ENCODE peak calls at places on chromosomes 5 and 9, in four cellular contexts. V is IMR-90, N is K562, O is HepG2. I is an unnamed sample.

GRCh38 chr5:72788851-72789505 is 27.5 kb upstream of the TNPO1 start:
- DNase-seq in O (peak), V (peak), N (no peak), I (peak)

GRCh38 chr9:2477755-2478154 is 143.8 kb upstream of the VLDLR start:
- DNase-seq in V (peak), N (no peak), O (peak), I (no peak)

GRCh38 chr5:120062515-120062917 is 401.6 kb upstream of the PRR16 start:
- DNase-seq in V (peak), O (no peak), N (no peak), I (no peak)

GRCh38 chr9:105708405-105708804 is 14.1 kb downstream of the TMEM38B start:
- DNase-seq in O (no peak), V (no peak), N (no peak), I (no peak)

GRCh38 chr9:5953743-5954707 is 61.4 kb downstream of the RANBP6 start:
- DNase-seq in V (peak), N (peak), O (no peak), I (no peak)

GRCh38 chr5:72388652-72389051 is 68.5 kb downstream of the PTCD2 start:
- DNase-seq in O (no peak), V (no peak), N (no peak), I (no peak)

GRCh38 chr5:15664961-15665360 is 165.0 kb downstream of the FBXL7 start:
- DNase-seq in O (no peak), N (no peak), V (peak), I (no peak)

GRCh38 chr5:149939572-149939971 is 5.0 kb downstream of the PDE6A start:
- DNase-seq in N (no peak), O (no peak), V (no peak), I (no peak)

GRCh38 chr9:124353166-124353768 is 62.0 kb downstream of the PSMB7 start:
- DNase-seq in O (no peak), N (no peak), V (no peak), I (no peak)

GRCh38 chr9:120383999-120384924 is 195.7 kb downstream of the CDK5RAP2 start:
- DNase-seq in N (no peak), V (peak), O (peak), I (no peak)

GRCh38 chr9:133960568-133961129 is 31.5 kb downstream of the VAV2 start:
- DNase-seq in O (no peak), V (no peak), N (no peak), I (no peak)

GRCh38 chr9:15136646-15137045 is 170.4 kb downstream of the TTC39B start:
- DNase-seq in O (no peak), N (peak), V (no peak), I (peak)

GRCh38 chr5:32443145-32443540 is 1.4 kb downstream of the ZFR start:
- DNase-seq in N (no peak), V (peak), O (no peak), I (no peak)

GRCh38 chr5:124649548-124650501 is 96.6 kb downstream of the ZNF608 start:
- DNase-seq in N (peak), O (no peak), V (peak), I (no peak)

GRCh38 chr5:174271316-174271715 is 225.8 kb downstream of the NSG2 start:
- DNase-seq in N (no peak), O (no peak), V (no peak), I (no peak)

GRCh38 chr5:1246711-1247431 is 21.7 kb downstream of the SLC6A18 start:
- DNase-seq in O (peak), N (peak), V (no peak), I (peak)

GRCh38 chr5:111737716-111738115 is 19.3 kb downstream of the NREP start:
- DNase-seq in N (no peak), V (peak), O (no peak), I (no peak)

GRCh38 chr5:148839960-148840359 is 13.5 kb downstream of the ADRB2 start:
- DNase-seq in N (no peak), V (peak), O (no peak), I (no peak)

GRCh38 chr9:710951-711745 is 130.3 kb upstream of the DMRT1 start:
- DNase-seq in N (no peak), V (no peak), O (no peak), I (no peak)

GRCh38 chr9:713046-713445 is 128.5 kb upstream of the DMRT1 start:
- DNase-seq in V (no peak), N (no peak), O (no peak), I (no peak)

GRCh38 chr9:712643-713042 is 128.9 kb upstream of the DMRT1 start:
- DNase-seq in N (no peak), O (no peak), V (no peak), I (no peak)

GRCh38 chr9:714675-715074 is 126.8 kb upstream of the DMRT1 start:
- DNase-seq in N (no peak), V (no peak), O (no peak), I (no peak)

DNA sequence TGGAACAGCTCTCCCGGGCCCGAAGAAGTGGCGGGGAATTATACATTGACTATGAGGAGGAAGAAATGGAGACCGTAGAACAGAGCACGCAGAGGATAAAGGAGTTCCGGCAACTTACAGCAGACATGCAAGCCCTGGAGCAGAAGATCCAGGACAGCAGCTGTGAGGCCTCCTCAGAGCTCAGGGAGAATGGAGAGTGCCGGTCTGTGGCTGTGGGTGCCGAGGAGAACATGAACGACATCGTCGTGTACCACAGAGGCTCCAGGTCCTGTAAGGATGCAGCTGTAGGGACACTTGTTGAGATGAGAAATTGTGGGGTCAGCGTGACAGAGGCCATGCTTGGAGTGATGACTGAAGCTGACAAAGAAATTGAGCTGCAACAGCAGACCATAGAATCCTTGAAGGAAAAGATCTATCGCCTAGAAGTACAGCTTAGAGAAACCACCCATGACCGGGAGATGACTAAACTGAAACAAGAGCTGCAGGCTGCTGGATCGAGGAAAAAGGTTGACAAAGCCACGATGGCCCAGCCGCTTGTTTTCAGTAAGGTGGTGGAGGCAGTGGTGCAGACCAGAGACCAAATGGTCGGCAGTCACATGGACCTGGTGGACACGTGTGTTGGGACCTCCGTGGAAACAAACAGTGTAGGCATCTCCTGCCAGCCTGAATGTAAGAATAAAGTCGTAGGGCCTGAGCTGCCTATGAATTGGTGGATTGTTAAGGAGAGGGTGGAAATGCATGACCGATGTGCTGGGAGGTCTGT is 129.6 kb upstream of the DMRT1 start:
- DNase-seq in O (no peak), V (no peak), N (no peak), I (no peak)
- TF ChIP-seq MAZ in O (no peak), V (no peak), N (no peak), I (no peak)

GRCh38 chr5:131417240-131417869 is 153.5 kb downstream of the CDC42SE2 start:
- DNase-seq in V (peak), N (peak), O (peak), I (peak)

GRCh38 chr5:131418846-131419245 is 155.0 kb downstream of the CDC42SE2 start:
- DNase-seq in V (no peak), N (no peak), O (no peak), I (no peak)

GRCh38 chr5:131419877-131420276 is 156.0 kb downstream of the CDC42SE2 start:
- DNase-seq in O (no peak), V (no peak), N (no peak), I (no peak)

GRCh38 chr5:131416729-131417128 is 152.9 kb downstream of the CDC42SE2 start:
- DNase-seq in V (no peak), O (no peak), N (no peak), I (no peak)

GRCh38 chr5:131413605-131414559 is 150.0 kb downstream of the CDC42SE2 start:
- DNase-seq in V (no peak), N (no peak), O (no peak), I (no peak)
- TF ChIP-seq MAZ in V (no peak), N (no peak), O (no peak), I (no peak)

GRCh38 chr5:127999909-128000308 is 83.7 kb upstream of the SLC12A2 start:
- DNase-seq in V (no peak), N (no peak), O (no peak), I (no peak)
- TF ChIP-seq MAZ in V (no peak), N (no peak), O (no peak), I (no peak)

DNA sequence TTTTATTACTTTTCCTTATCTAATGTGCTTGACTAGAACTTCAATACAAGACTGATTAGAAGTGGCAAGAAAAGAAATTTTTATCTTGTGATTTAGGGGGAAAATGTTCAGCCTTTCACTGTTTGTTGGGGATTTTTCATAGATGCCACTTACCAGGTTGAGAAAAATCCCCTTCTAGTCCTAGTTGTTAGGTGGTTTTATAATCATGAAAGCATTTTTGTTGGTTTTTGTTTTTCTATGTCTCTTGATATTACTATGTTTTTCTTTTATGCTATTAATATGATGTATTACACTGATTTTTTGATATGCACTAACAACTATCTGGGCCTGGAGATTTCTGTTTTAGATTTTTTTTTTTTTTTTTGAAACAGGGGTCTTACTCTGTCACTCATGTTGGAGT is 134.0 kb downstream of the PARP8 start:
- DNase-seq in V (no peak), N (no peak), O (no peak), I (no peak)
- TF ChIP-seq MAZ in V (no peak), N (no peak), O (no peak), I (no peak)

GRCh38 chr5:154858972-154859950 is 834 bp downstream of the CNOT8 start:
- DNase-seq in O (no peak), N (peak), V (no peak), I (peak)
- TF ChIP-seq MAZ in O (no peak), N (no peak), V (no peak), I (no peak)

GRCh38 chr5:58459276-58459859 is 518 bp downstream of the PLK2 start:
- DNase-seq in O (peak), V (peak), N (no peak), I (peak)
- TF ChIP-seq MAZ in O (no peak), V (no peak), N (no peak), I (no peak)

GRCh38 chr5:168772466-168772961 is 193.3 kb upstream of the PANK3 start:
- DNase-seq in V (no peak), O (no peak), N (no peak), I (no peak)
- TF ChIP-seq MAZ in V (no peak), O (no peak), N (no peak), I (no peak)

GRCh38 chr5:126363658-126364057 is 59.6 kb upstream of the GRAMD2B start:
- DNase-seq in V (no peak), O (peak), N (no peak), I (no peak)
- TF ChIP-seq MAZ in V (no peak), O (no peak), N (no peak), I (no peak)

GRCh38 chr9:91119679-91120078 is 242.0 kb downstream of the AUH start:
- DNase-seq in O (no peak), N (no peak), V (peak), I (no peak)

GRCh38 chr9:91116711-91117110 is 245.0 kb downstream of the AUH start:
- DNase-seq in O (no peak), N (no peak), V (no peak), I (no peak)

GRCh38 chr9:91117474-91117891 is 244.2 kb downstream of the AUH start:
- DNase-seq in N (no peak), V (no peak), O (no peak), I (no peak)

GRCh38 chr9:91119147-91119546 is 242.6 kb downstream of the AUH start:
- DNase-seq in O (no peak), V (peak), N (no peak), I (no peak)

GRCh38 chr9:91117959-91118651 is 243.6 kb downstream of the AUH start:
- DNase-seq in V (peak), O (no peak), N (peak), I (no peak)
- TF ChIP-seq MAZ in V (peak), O (no peak), N (no peak), I (no peak)

I was measured in A549.